ENCODE peak calls at places on chromosomes 12 and 14, in seven cellular contexts. F, Z, E, Q, L, K and R are unnamed samples.

GRCh38 chr12:132426349-132427176 is 63.4 kb upstream of the FBRSL1 start:
- DNase-seq in Z (no peak), E (no peak), L (no peak), Q (no peak), K (no peak), F (peak), R (no peak)

GRCh38 chr12:111438501-111438900 is 32.8 kb downstream of the SH2B3 start:
- DNase-seq in E (no peak), K (no peak), F (no peak), Z (no peak), Q (no peak), L (no peak), R (no peak)

GRCh38 chr14:44914849-44915248 is 46.9 kb downstream of the KLHL28 start:
- DNase-seq in L (no peak), K (no peak), F (peak), Q (no peak), Z (no peak), E (no peak), R (no peak)

GRCh38 chr12:100718212-100718611 is 76.4 kb upstream of the ANO4 start:
- DNase-seq in F (no peak), Z (no peak), L (no peak), K (no peak), E (no peak), Q (no peak), R (no peak)

GRCh38 chr12:126182619-126183236 is 1117.5 kb downstream of the AACS start:
- DNase-seq in E (no peak), F (no peak), Q (no peak), K (no peak), Z (no peak), L (no peak), R (no peak)

GRCh38 chr14:86781111-86781510 is 1211.9 kb downstream of the GALC start:
- DNase-seq in Q (no peak), F (peak), E (no peak), L (no peak), Z (no peak), K (no peak), R (no peak)

GRCh38 chr12:52179396-52179973 is 12.3 kb downstream of the KRT80 start:
- DNase-seq in F (no peak), L (no peak), K (no peak), Z (no peak), Q (no peak), E (no peak), R (no peak)

GRCh38 chr12:30694971-30695326 is 720 bp downstream of the IPO8 start:
- DNase-seq in F (peak), E (peak), K (no peak), Q (peak), L (peak), Z (peak), R (peak)

GRCh38 chr12:966715-967114 is 17.2 kb upstream of the RAD52 start:
- DNase-seq in Z (no peak), E (no peak), L (no peak), K (no peak), F (no peak), Q (no peak), R (no peak)

GRCh38 chr14:104184911-104185499 is 46.6 kb downstream of the KIF26A start:
- DNase-seq in Q (no peak), E (no peak), Z (no peak), K (no peak), F (no peak), L (no peak), R (no peak)

GRCh38 chr14:56745091-56745490 is 65.2 kb downstream of the OTX2 start:
- DNase-seq in K (no peak), F (no peak), E (no peak), Z (no peak), L (no peak), Q (no peak), R (no peak)

GRCh38 chr12:52061470-52062166 is 8.2 kb upstream of the ATG101 start:
- DNase-seq in Q (no peak), Z (no peak), K (no peak), L (no peak), F (peak), E (no peak), R (no peak)

GRCh38 chr14:104183796-104184195 is 45.4 kb downstream of the KIF26A start:
- DNase-seq in Z (no peak), L (no peak), Q (no peak), E (no peak), F (no peak), K (no peak), R (no peak)

GRCh38 chr14:61525293-61526011 is 169.9 kb upstream of the HIF1A start:
- DNase-seq in E (no peak), L (no peak), Q (no peak), F (no peak), K (peak), Z (no peak), R (peak)

GRCh38 chr12:29225834-29226233 is 76.8 kb downstream of the FAR2 start:
- DNase-seq in Z (no peak), L (no peak), E (no peak), K (no peak), Q (no peak), F (no peak), R (no peak)

GRCh38 chr12:131162113-131162512 is 208.4 kb downstream of the ADGRD1 start:
- DNase-seq in E (no peak), Q (no peak), F (no peak), L (no peak), Z (no peak), K (no peak), R (no peak)

GRCh38 chr12:21831671-21832357 is 57.3 kb upstream of the KCNJ8 start:
- DNase-seq in E (no peak), Z (no peak), F (no peak), L (no peak), Q (no peak), K (no peak), R (no peak)

GRCh38 chr14:90406384-90406798 is 9.6 kb downstream of the CALM1 start:
- DNase-seq in E (no peak), K (no peak), Z (no peak), F (no peak), Q (no peak), L (no peak), R (no peak)

GRCh38 chr12:71746983-71747611 is 7.6 kb upstream of the RAB21 start:
- DNase-seq in E (peak), Z (peak), K (peak), L (peak), Q (no peak), F (peak), R (peak)

GRCh38 chr12:94180558-94181296 is 32.4 kb downstream of the PLXNC1 start:
- DNase-seq in K (no peak), Z (no peak), E (no peak), L (no peak), F (peak), Q (no peak), R (no peak)

GRCh38 chr14:98951521-98952152 is 320.4 kb downstream of the BCL11B start:
- DNase-seq in E (no peak), Q (no peak), K (no peak), L (no peak), Z (no peak), F (no peak), R (no peak)

GRCh38 chr14:104421401-104421821 is 158.2 kb upstream of the C14orf180 start:
- DNase-seq in F (no peak), Q (no peak), E (no peak), K (no peak), L (no peak), Z (no peak), R (no peak)

GRCh38 chr12:117890137-117890536 is 78.7 kb downstream of the KSR2 start:
- DNase-seq in Z (peak), L (peak), Q (no peak), F (no peak), E (no peak), K (no peak), R (no peak)

GRCh38 chr14:96380735-96381134 is 11.2 kb upstream of the AK7 start:
- DNase-seq in L (no peak), Z (no peak), E (no peak), Q (no peak), F (no peak), K (peak), R (no peak)

GRCh38 chr12:2149091-2149490 is 96.3 kb downstream of the CACNA1C start:
- DNase-seq in Q (no peak), F (no peak), L (no peak), Z (no peak), E (no peak), K (no peak), R (no peak)

GRCh38 chr12:21428241-21428640 is 9.2 kb upstream of the PYROXD1 start:
- DNase-seq in L (no peak), K (no peak), F (no peak), Q (no peak), E (no peak), Z (no peak), R (no peak)

GRCh38 chr12:76631741-76632140 is 72.2 kb upstream of the OSBPL8 start:
- DNase-seq in Q (no peak), Z (no peak), L (no peak), F (no peak), K (no peak), E (no peak), R (no peak)

GRCh38 chr12:75315518-75315917 is 14.6 kb downstream of the CAPS2 start:
- DNase-seq in L (no peak), F (no peak), K (no peak), Q (no peak), Z (no peak), E (no peak), R (no peak)

GRCh38 chr12:110813298-110813697 is 33.5 kb upstream of the CCDC63 start:
- DNase-seq in F (no peak), Z (no peak), K (no peak), E (no peak), L (no peak), Q (no peak), R (no peak)

GRCh38 chr14:33755358-33755757 is 195.5 kb downstream of the EGLN3 start:
- DNase-seq in E (no peak), F (no peak), Q (no peak), Z (no peak), K (no peak), L (no peak), R (no peak)

GRCh38 chr12:25959069-25959961 is 833 bp downstream of the RASSF8 start:
- DNase-seq in Q (peak), L (no peak), F (no peak), E (peak), Z (peak), K (no peak), R (no peak)

GRCh38 chr12:86660488-86661171 is 404.4 kb upstream of the MGAT4C start:
- DNase-seq in Z (no peak), K (no peak), Q (no peak), E (no peak), L (no peak), F (no peak), R (peak)

GRCh38 chr14:55274760-55275159 is 3.5 kb downstream of the FBXO34 start:
- DNase-seq in Q (no peak), L (no peak), Z (no peak), E (no peak), F (no peak), K (no peak), R (no peak)

DNA sequence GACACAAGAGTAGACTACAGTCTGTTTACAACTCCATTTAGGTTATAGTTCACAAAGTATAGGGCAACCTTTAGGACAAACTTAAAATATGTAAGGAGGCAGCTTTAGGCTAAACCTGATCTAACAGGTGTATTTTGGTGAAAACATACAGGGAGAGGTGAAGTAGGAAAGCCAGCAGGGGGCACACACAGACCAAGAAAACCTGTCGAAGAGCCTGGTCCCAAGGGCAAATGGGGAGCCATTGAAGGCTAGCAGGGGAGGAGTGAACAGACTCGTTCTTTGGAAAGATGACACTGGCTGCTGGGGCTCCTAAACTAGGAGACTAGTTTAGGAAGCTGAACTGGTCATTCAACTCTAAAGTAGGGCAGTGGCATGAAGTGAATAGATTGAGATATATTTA is 138.8 kb upstream of the WSCD2 start:
- DNase-seq in Z (peak), F (peak), L (peak), Q (peak), E (peak), K (no peak), R (peak)
- TF ChIP-seq SP1 in Z (no peak), F (no peak), L (no peak), Q (no peak), E (no peak), K (no peak), R (no peak)

DNA sequence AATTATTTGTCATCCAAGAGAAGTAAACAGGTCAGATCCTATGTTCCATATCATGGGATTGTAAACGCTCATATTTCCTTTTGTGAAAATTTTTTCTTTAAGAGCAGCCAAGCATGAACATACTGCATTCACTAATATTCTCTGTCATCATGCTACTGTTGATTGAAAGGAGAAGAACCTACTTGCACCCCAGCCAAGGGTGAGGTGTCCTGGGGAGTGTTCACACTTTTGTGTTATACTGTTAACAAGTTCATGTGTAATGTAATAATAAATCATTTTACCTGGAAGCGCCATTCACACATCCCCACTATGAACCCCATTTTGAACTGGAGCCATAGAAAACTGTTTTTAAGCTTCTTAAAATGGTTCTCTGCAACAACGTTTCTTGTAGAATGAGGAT is 53.6 kb downstream of the HMGA2 start:
- DNase-seq in K (no peak), L (no peak), Z (no peak), F (no peak), Q (no peak), E (no peak), R (no peak)
- TF ChIP-seq SP1 in K (no peak), L (no peak), Z (no peak), F (no peak), Q (no peak), E (no peak), R (no peak)

GRCh38 chr12:48063530-48063929 is 42.3 kb downstream of the SENP1 start:
- DNase-seq in Q (no peak), F (no peak), L (no peak), Z (no peak), K (no peak), E (no peak), R (no peak)
- TF ChIP-seq SP1 in Q (no peak), F (no peak), L (no peak), Z (no peak), K (no peak), E (no peak), R (no peak)

DNA sequence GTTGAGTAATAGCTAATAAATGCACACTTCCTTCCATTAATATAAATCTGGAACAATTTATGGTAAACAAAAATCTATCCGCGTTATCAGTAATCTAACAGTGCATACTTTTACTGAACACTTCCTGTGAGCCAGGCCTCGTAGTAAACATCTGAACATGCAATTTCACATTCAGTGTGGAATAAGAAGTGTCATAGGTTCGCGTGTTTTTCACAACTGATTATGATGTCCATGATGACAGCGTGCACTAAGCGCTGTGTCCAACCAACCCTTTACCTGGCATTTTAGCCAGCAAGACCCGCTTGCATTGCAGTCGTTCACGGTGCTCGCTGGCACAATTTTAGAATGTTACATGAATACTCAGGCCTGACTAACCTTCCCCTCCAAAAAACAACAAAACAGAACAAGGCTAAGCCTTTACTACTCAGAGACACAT is 2.1 kb downstream of the PNMA1 start:
- DNase-seq in Z (no peak), K (no peak), E (no peak), Q (no peak), L (no peak), F (no peak), R (no peak)
- TF ChIP-seq SP1 in Z (no peak), K (no peak), E (no peak), Q (no peak), L (no peak), F (no peak), R (no peak)

GRCh38 chr14:101500061-101500460 is 61.2 kb upstream of the DIO3 start:
- DNase-seq in F (no peak), L (no peak), E (no peak), K (no peak), Z (no peak), Q (no peak), R (no peak)

GRCh38 chr14:101499080-101499479 is 62.2 kb upstream of the DIO3 start:
- DNase-seq in Z (no peak), K (no peak), F (no peak), L (no peak), E (no peak), Q (no peak), R (no peak)

GRCh38 chr14:101500681-101501080 is 60.6 kb upstream of the DIO3 start:
- DNase-seq in F (no peak), Z (no peak), Q (no peak), E (no peak), K (no peak), L (no peak), R (no peak)

GRCh38 chr14:101497910-101498860 is 63.1 kb upstream of the DIO3 start:
- DNase-seq in K (no peak), F (no peak), Z (no peak), E (no peak), Q (no peak), L (no peak), R (no peak)

GRCh38 chr14:101499513-101499912 is 61.8 kb upstream of the DIO3 start:
- DNase-seq in K (no peak), Q (no peak), Z (no peak), E (no peak), F (no peak), L (no peak), R (no peak)
- TF ChIP-seq SP1 in K (no peak), Q (no peak), Z (no peak), E (no peak), F (no peak), L (no peak), R (no peak)

GRCh38 chr12:64780220-64780530 is 21.0 kb upstream of the GNS start:
- DNase-seq in F (no peak), E (no peak), Q (peak), L (no peak), K (no peak), Z (no peak), R (no peak)
- TF ChIP-seq SP1 in F (no peak), E (no peak), Q (no peak), L (no peak), K (no peak), Z (no peak), R (no peak)